ENCODE peak calls at places on chromosomes 3 and 15, in five cellular contexts. Q is A673, B is mammary epithelial cell, X is uterus, I is skeletal muscle cell. C is an unnamed sample.

GRCh38 chr3:117666316-117666715 is 956.7 kb downstream of the TUSC7 start:
- DNase-seq in Q (no peak), B (no peak), X (no peak), I (no peak), C (no peak)

GRCh38 chr3:170506556-170506955 is 79.3 kb downstream of the SLC7A14 start:
- DNase-seq in Q (no peak), B (no peak), X (no peak), I (no peak), C (no peak)

GRCh38 chr3:23949784-23950183 is 4.7 kb downstream of the NR1D2 start:
- DNase-seq in Q (peak), B (no peak), X (no peak), I (no peak), C (no peak)

GRCh38 chr3:8767667-8768363 is 1.6 kb downstream of the OXTR start:
- DNase-seq in Q (no peak), B (peak), X (no peak), I (no peak), C (no peak)

GRCh38 chr3:35908366-35909232 is 269.3 kb downstream of the ARPP21 start:
- DNase-seq in Q (peak), B (peak), X (no peak), I (peak), C (peak)

GRCh38 chr3:28853830-28854229 is 427.0 kb upstream of the RBMS3 start:
- DNase-seq in Q (peak), B (no peak), X (no peak), I (no peak), C (no peak)

GRCh38 chr3:23720059-23720458 is 85.7 kb upstream of the UBE2E1 start:
- DNase-seq in Q (no peak), B (no peak), X (no peak), I (no peak), C (no peak)

GRCh38 chr3:127304121-127304744 is 16.4 kb upstream of the PRR20G start:
- DNase-seq in Q (peak), B (peak), X (no peak), I (no peak), C (no peak)

GRCh38 chr3:187958432-187959003 is 195.4 kb upstream of the LPP start:
- DNase-seq in Q (no peak), B (no peak), X (no peak), I (no peak), C (no peak)

GRCh38 chr3:15427981-15428380 is 583 bp downstream of the EAF1 start:
- DNase-seq in Q (peak), B (no peak), X (no peak), I (no peak), C (no peak)

GRCh38 chr15:47551079-47551478 is 166.2 kb upstream of the SEMA6D start:
- DNase-seq in Q (peak), B (no peak), X (no peak), I (no peak), C (peak)

GRCh38 chr3:99108508-99108907 is 207.0 kb upstream of the DCBLD2 start:
- DNase-seq in Q (peak), B (peak), X (no peak), I (peak), C (no peak)

GRCh38 chr15:80940851-80941250 is 48.8 kb downstream of the MESD start:
- DNase-seq in Q (no peak), B (no peak), X (peak), I (no peak), C (no peak)

GRCh38 chr3:194971009-194971408 is 285.3 kb downstream of the FAM43A start:
- DNase-seq in Q (no peak), B (no peak), X (no peak), I (no peak), C (no peak)

GRCh38 chr15:71718116-71718910 is 92.0 kb upstream of the NR2E3 start:
- DNase-seq in Q (no peak), B (no peak), X (no peak), I (no peak), C (no peak)

GRCh38 chr3:51967384-51968174 is at the start of gene PCBP4:
- DNase-seq in Q (no peak), B (no peak), X (peak), I (no peak), C (no peak)

GRCh38 chr15:79171320-79172031 is 80.9 kb upstream of the RASGRF1 start:
- DNase-seq in Q (no peak), B (no peak), X (no peak), I (no peak), C (no peak)

GRCh38 chr3:49283997-49284396 is 7.0 kb upstream of the C3orf62 start:
- DNase-seq in Q (no peak), B (no peak), X (no peak), I (no peak), C (no peak)

GRCh38 chr15:72227192-72227586 is 3.8 kb downstream of the PKM start:
- DNase-seq in Q (peak), B (peak), X (peak), I (peak), C (no peak)

GRCh38 chr3:23669541-23670255 is 136.1 kb upstream of the UBE2E1 start:
- DNase-seq in Q (no peak), B (peak), X (no peak), I (no peak), C (no peak)

GRCh38 chr3:61233828-61234227 is 17.4 kb downstream of the FHIT start:
- DNase-seq in Q (no peak), B (no peak), X (no peak), I (no peak), C (no peak)

GRCh38 chr3:191336833-191337232 is 6.5 kb upstream of the UTS2B start:
- DNase-seq in Q (peak), B (no peak), X (no peak), I (no peak), C (no peak)

GRCh38 chr15:39783244-39783820 is 691 bp upstream of the FSIP1 start:
- DNase-seq in Q (peak), B (no peak), X (no peak), I (no peak), C (no peak)

DNA sequence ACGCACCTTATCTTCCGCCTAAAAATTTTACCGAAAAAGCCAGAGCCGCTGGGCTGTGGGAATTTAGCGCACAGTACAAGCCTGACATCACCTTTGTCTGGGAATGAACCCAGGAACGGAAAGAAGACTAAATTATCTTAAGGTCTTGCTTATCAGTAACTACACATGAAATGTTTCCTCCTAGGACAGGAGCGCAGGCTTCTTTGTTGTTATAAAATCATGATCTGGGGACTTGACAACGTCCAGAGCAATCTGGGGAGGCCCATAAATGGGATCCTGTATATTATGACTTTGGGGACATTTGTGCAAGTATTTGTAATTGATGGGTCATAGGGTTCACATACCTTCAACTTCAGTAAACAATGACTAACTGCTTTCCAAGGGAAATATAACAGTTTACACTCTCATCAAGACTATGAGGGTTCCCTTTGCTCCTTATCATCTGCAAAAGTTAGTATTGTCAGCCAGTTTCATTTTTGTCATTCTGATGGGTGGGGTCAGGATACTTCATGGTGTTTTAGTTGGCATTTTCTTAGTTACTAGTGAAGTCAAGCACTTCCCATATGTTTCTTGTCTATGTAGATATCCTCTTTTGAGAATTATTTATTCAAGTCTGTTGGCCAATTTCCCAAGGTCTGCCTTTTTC is 213.9 kb upstream of the PFN2 start:
- DNase-seq in Q (no peak), B (peak), X (no peak), I (no peak), C (no peak)
- H3K4me3 ChIP-seq in Q (peak), B (no peak), X (no peak), I (peak), C (no peak)

GRCh38 chr15:74548236-74548635 is 7.2 kb downstream of the ARID3B start:
- DNase-seq in Q (no peak), B (no peak), X (no peak), I (no peak), C (no peak)
- H3K4me3 ChIP-seq in Q (no peak), B (no peak), X (no peak), I (no peak), C (no peak)

GRCh38 chr15:100887211-100887913 is 7.7 kb downstream of the ALDH1A3 start:
- DNase-seq in Q (no peak), B (no peak), X (peak), I (no peak), C (no peak)

GRCh38 chr15:100890850-100891249 is 11.2 kb downstream of the ALDH1A3 start:
- DNase-seq in Q (no peak), B (no peak), X (no peak), I (no peak), C (no peak)

GRCh38 chr15:100891316-100892012 is 11.8 kb downstream of the ALDH1A3 start:
- DNase-seq in Q (no peak), B (no peak), X (no peak), I (no peak), C (no peak)

GRCh38 chr15:100890059-100890720 is 10.6 kb downstream of the ALDH1A3 start:
- DNase-seq in Q (no peak), B (no peak), X (no peak), I (no peak), C (no peak)

GRCh38 chr15:100889359-100890058 is 9.9 kb downstream of the ALDH1A3 start:
- DNase-seq in Q (no peak), B (peak), X (peak), I (peak), C (no peak)
- H3K4me3 ChIP-seq in Q (no peak), B (no peak), X (no peak), I (no peak), C (no peak)

DNA sequence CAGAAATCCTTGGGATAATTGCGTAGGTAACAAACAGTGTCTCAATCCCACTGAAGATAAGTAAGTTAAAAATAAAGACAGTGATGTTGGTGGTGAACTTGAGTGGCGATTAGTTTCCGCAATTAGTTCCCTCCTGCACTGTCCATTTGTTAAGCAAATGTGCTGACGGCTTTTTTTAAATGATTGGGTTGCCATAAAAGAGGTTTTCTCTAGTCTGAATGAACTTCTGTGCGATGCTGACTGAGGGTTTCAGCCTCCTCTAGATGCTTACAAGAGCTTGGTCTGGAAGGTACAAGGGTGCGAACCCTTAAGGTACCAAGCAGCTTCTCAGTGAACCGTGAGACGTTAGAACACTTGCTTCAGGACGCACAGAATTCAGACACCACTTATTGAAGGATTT is 746 bp downstream of the MCTP2 start:
- DNase-seq in Q (no peak), B (no peak), X (no peak), I (no peak), C (no peak)
- H3K4me3 ChIP-seq in Q (no peak), B (peak), X (peak), I (no peak), C (peak)

DNA sequence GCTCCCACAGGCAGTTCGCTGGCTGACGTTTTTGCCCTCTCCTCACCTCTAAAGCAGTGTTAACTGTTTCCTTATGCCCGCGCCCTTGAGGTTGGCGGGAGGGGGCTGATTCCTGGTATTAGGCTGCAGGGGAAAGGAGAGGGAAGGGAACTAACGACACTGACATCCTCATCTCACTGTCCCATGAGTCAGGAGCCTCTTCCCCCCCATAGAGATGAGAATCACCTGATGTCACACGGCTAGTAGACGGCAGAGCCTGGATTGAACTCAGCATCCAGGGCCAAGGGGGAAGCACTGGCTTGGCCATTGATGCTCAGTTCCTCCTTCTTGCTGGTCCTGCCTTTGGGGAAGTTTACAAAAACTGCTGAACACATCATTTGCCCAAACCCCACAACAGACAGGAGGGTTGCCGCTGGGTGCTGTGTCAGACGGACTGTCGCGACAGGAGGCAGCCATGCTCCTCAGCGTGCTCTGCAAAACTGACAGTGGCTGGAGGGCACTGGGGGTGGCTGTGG is 38.5 kb downstream of the IDH2 start:
- DNase-seq in Q (no peak), B (no peak), X (no peak), I (no peak), C (no peak)
- H3K4me3 ChIP-seq in Q (no peak), B (no peak), X (no peak), I (no peak), C (no peak)

C was measured in iPS DF 6.9.